ENCODE peak calls at places on chromosomes 6 and 20, in six cellular contexts. A, N, G, X, F and I are unnamed samples.

GRCh38 chr6:108353853-108354252 is 59.0 kb downstream of the AFG1L start:
- DNase-seq in A (no peak), X (no peak), F (no peak), N (no peak), G (no peak), I (no peak)

GRCh38 chr20:58223358-58223941 is 5.0 kb downstream of the ANKRD60 start:
- DNase-seq in A (no peak), G (no peak), F (no peak), N (no peak), X (no peak), I (no peak)

GRCh38 chr6:15516378-15516777 is 146.4 kb downstream of the DTNBP1 start:
- DNase-seq in X (no peak), N (no peak), A (no peak), G (no peak), F (no peak), I (no peak)

GRCh38 chr6:63529498-63529897 is 42.8 kb upstream of the LOC128125822 start:
- DNase-seq in N (no peak), G (no peak), X (no peak), A (no peak), F (no peak), I (peak; percentile 67)

GRCh38 chr6:150788135-150788534 is 77.4 kb upstream of the MTHFD1L start:
- DNase-seq in X (no peak), N (no peak), G (no peak), F (no peak), A (no peak), I (no peak)

GRCh38 chr6:88349511-88349910 is 183.4 kb upstream of the CNR1 start:
- DNase-seq in X (peak; percentile 66), G (no peak), A (no peak), F (peak; percentile 56), N (no peak), I (peak; percentile 21)

GRCh38 chr6:157385482-157385881 is 4.5 kb downstream of the ZDHHC14 start:
- DNase-seq in A (no peak), F (no peak), X (no peak), G (no peak), N (no peak), I (no peak)

GRCh38 chr20:50788045-50788867 is 6.6 kb upstream of the BCAS4 start:
- DNase-seq in G (peak; percentile 74), F (peak; percentile 78), N (no peak), A (no peak), X (peak; percentile 87), I (peak; percentile 87)

GRCh38 chr20:9442858-9443257 is 71.5 kb upstream of the LAMP5 start:
- DNase-seq in N (no peak), X (peak; percentile 22), G (no peak), F (no peak), A (no peak), I (no peak)

GRCh38 chr6:42226251-42227143 is 8.8 kb upstream of the MRPS10 start:
- DNase-seq in A (no peak), X (peak; percentile 53), F (no peak), G (no peak), N (no peak), I (peak; percentile 74)

GRCh38 chr6:11659757-11660156 is 118.8 kb downstream of the ADTRP start:
- DNase-seq in F (no peak), N (no peak), G (no peak), X (no peak), A (no peak), I (no peak)

GRCh38 chr6:24910850-24911712 is 24.7 kb downstream of the RIPOR2 start:
- DNase-seq in N (peak; percentile 55), F (peak; percentile 40), A (peak; percentile 36), G (peak; percentile 56), X (peak; percentile 47), I (peak; percentile 40)

GRCh38 chr6:150998992-150999975 is 133.8 kb downstream of the MTHFD1L start:
- DNase-seq in X (no peak), F (peak; percentile 93), A (no peak), N (no peak), G (no peak), I (peak; percentile 82)

GRCh38 chr6:43096451-43097097 is 20.5 kb downstream of the PTK7 start:
- DNase-seq in F (peak; percentile 97), G (peak; percentile 22), A (no peak), X (peak; percentile 83), N (no peak), I (peak; percentile 59)

GRCh38 chr20:15245896-15246295 is 908.5 kb upstream of the FLRT3 start:
- DNase-seq in X (no peak), A (no peak), G (no peak), N (no peak), F (no peak), I (no peak)

GRCh38 chr6:42326248-42326647 is 108.6 kb upstream of the MRPS10 start:
- DNase-seq in F (no peak), A (no peak), X (no peak), N (no peak), G (no peak), I (no peak)

GRCh38 chr6:37137201-37137880 is 32.6 kb upstream of the PIM1 start:
- DNase-seq in F (peak; percentile 93), G (no peak), A (peak; percentile 23), N (no peak), X (peak; percentile 99), I (peak; percentile 97)